ENCODE peak calls at places on chromosomes 12 and 14, in five cellular contexts. One of them, this sample, is unnamed. For H3K9me3, the result is how much of the 10 kb centered on the place peaks cover.

GRCh38 chr12:109247831-109248654 is 61.0 kb downstream of the FOXN4 start:
- DNase-seq in left ventricle myocardium inferior: no peak
- DNase-seq in hepatocyte: peak
- DNase-seq in H9: no peak
- DNase-seq in right atrium auricular region: no peak
- DNase-seq in this sample: no peak

GRCh38 chr12:51793201-51793600 is 55.3 kb downstream of the FIGNL2 start:
- DNase-seq in left ventricle myocardium inferior: no peak
- DNase-seq in hepatocyte: no peak
- DNase-seq in H9: no peak
- DNase-seq in right atrium auricular region: no peak
- DNase-seq in this sample: no peak

GRCh38 chr14:100296106-100296651 is 10.1 kb downstream of the SLC25A29 start:
- DNase-seq in left ventricle myocardium inferior: no peak
- DNase-seq in hepatocyte: no peak
- DNase-seq in H9: no peak
- DNase-seq in right atrium auricular region: no peak
- DNase-seq in this sample: peak

GRCh38 chr12:93979189-93979588 is 169.2 kb upstream of the PLXNC1 start:
- DNase-seq in left ventricle myocardium inferior: no peak
- DNase-seq in hepatocyte: peak
- DNase-seq in H9: no peak
- DNase-seq in right atrium auricular region: no peak
- DNase-seq in this sample: no peak

GRCh38 chr12:89236237-89236636 is 116.1 kb downstream of the DUSP6 start:
- DNase-seq in left ventricle myocardium inferior: no peak
- DNase-seq in hepatocyte: no peak
- DNase-seq in H9: no peak
- DNase-seq in right atrium auricular region: no peak
- DNase-seq in this sample: no peak

GRCh38 chr14:89959853-89960493 is 4.2 kb downstream of the TDP1 start:
- DNase-seq in left ventricle myocardium inferior: no peak
- DNase-seq in hepatocyte: no peak
- DNase-seq in H9: no peak
- DNase-seq in right atrium auricular region: no peak
- DNase-seq in this sample: no peak

GRCh38 chr14:105279642-105280361 is 21.0 kb downstream of the BRF1 start:
- DNase-seq in left ventricle myocardium inferior: no peak
- DNase-seq in hepatocyte: no peak
- DNase-seq in H9: no peak
- DNase-seq in right atrium auricular region: no peak
- DNase-seq in this sample: no peak

GRCh38 chr14:69990319-69990718 is 111.1 kb downstream of the SMOC1 start:
- DNase-seq in left ventricle myocardium inferior: no peak
- DNase-seq in hepatocyte: no peak
- DNase-seq in H9: no peak
- DNase-seq in right atrium auricular region: no peak
- DNase-seq in this sample: no peak

GRCh38 chr14:94770251-94770749 is 387 bp upstream of the GSC start:
- DNase-seq in left ventricle myocardium inferior: no peak
- DNase-seq in hepatocyte: no peak
- DNase-seq in H9: no peak
- DNase-seq in right atrium auricular region: no peak
- DNase-seq in this sample: no peak

GRCh38 chr14:55351111-55351510 is 60.5 kb downstream of the ATG14 start:
- DNase-seq in left ventricle myocardium inferior: no peak
- DNase-seq in hepatocyte: no peak
- DNase-seq in H9: no peak
- DNase-seq in right atrium auricular region: no peak
- DNase-seq in this sample: no peak

GRCh38 chr12:92224685-92225331 is 79.2 kb upstream of the BTG1 start:
- DNase-seq in left ventricle myocardium inferior: no peak
- DNase-seq in hepatocyte: peak
- DNase-seq in H9: no peak
- DNase-seq in right atrium auricular region: no peak
- DNase-seq in this sample: no peak

GRCh38 chr12:133203344-133204263 is 22.3 kb downstream of the ZNF268 start:
- DNase-seq in left ventricle myocardium inferior: no peak
- DNase-seq in hepatocyte: no peak
- DNase-seq in H9: no peak
- DNase-seq in right atrium auricular region: no peak
- DNase-seq in this sample: no peak
- H3K9me3 ChIP-seq in left ventricle myocardium inferior: half or more
- H3K9me3 ChIP-seq in hepatocyte: half or more
- H3K9me3 ChIP-seq in H9: half or more
- H3K9me3 ChIP-seq in right atrium auricular region: half or more
- H3K9me3 ChIP-seq in this sample: under half

DNA sequence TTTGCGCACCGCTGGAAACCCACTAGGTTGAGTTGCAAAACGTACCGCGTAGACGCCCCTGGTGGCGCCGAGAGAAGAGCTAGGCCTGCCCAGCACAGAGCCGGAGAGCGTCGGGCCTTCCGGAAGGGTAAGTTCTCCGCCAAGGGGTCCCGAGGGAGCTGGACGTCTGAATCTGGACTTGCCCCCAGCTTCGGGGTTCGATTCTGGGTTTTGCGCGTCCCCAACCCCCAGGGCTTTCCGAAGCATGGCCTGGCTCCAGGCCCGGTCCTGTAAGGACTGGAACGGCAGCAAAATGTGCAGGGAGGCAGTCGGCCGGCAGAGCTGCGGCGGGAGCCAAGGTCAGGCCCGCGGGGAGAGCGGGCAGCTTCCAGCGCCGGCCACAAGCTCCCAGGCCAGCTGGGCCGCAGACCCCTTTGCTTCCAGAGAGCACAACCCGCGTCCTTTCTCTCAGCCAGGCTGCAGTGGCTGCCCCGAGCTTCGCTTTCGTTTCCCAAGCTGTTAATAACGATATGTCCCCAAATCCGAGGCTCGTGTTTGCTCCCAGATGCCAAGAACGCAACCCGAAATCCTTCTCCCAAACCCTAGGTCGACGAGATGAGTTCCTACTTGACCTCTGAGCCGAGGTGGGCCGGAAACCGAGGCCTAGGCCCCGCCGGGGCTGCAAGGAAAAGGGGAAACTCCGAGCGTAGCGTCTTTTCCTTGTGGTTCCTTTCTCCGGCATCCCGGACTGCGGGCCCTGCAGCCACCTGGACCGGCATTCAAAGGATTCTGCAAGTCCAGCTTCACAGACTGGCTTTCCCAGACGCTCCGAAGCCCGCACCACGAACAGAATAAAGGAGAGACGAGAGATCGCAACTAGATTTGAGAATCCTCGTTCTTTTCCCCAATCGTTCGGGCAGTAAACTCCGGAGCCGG is 3.2 kb upstream of the TBX5 start:
- DNase-seq in left ventricle myocardium inferior: peak
- DNase-seq in hepatocyte: no peak
- DNase-seq in H9: peak
- DNase-seq in right atrium auricular region: peak
- DNase-seq in this sample: no peak
- H3K9me3 ChIP-seq in left ventricle myocardium inferior: under half
- H3K9me3 ChIP-seq in hepatocyte: under half
- H3K9me3 ChIP-seq in H9: under half
- H3K9me3 ChIP-seq in right atrium auricular region: under half
- H3K9me3 ChIP-seq in this sample: under half

GRCh38 chr12:34598352-34598827 is 576.1 kb downstream of the ALG10 start:
- DNase-seq in left ventricle myocardium inferior: no peak
- DNase-seq in hepatocyte: no peak
- DNase-seq in H9: no peak
- DNase-seq in right atrium auricular region: peak
- DNase-seq in this sample: no peak
- H3K9me3 ChIP-seq in left ventricle myocardium inferior: half or more
- H3K9me3 ChIP-seq in hepatocyte: under half
- H3K9me3 ChIP-seq in H9: half or more
- H3K9me3 ChIP-seq in right atrium auricular region: under half
- H3K9me3 ChIP-seq in this sample: under half

DNA sequence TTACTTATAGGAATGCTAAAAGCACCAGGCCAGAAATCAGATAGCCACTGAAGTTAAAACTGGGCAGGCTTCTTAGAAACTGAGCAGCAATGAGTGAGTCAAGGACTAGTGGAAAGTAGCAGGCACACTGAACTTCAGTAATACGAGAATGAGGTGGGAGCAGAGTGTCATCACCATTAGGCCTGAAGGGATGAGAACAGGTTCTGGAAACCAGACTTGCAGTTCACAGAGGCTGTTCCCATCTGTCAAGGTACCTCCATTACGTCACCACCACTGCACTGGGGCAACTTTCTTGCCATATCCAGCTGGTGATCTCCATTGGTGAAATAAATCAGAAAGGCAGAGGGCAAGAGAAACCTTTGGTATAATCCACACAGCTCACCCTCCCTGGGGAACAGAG is 15.6 kb downstream of the ZNF10 start:
- DNase-seq in left ventricle myocardium inferior: no peak
- DNase-seq in hepatocyte: no peak
- DNase-seq in H9: no peak
- DNase-seq in right atrium auricular region: no peak
- DNase-seq in this sample: no peak
- H3K9me3 ChIP-seq in left ventricle myocardium inferior: half or more
- H3K9me3 ChIP-seq in hepatocyte: under half
- H3K9me3 ChIP-seq in H9: under half
- H3K9me3 ChIP-seq in right atrium auricular region: under half
- H3K9me3 ChIP-seq in this sample: under half

GRCh38 chr14:75595211-75595610 is 16.8 kb downstream of the FLVCR2 start:
- DNase-seq in left ventricle myocardium inferior: no peak
- DNase-seq in hepatocyte: no peak
- DNase-seq in H9: no peak
- DNase-seq in right atrium auricular region: no peak
- DNase-seq in this sample: no peak
- H3K9me3 ChIP-seq in left ventricle myocardium inferior: under half
- H3K9me3 ChIP-seq in hepatocyte: under half
- H3K9me3 ChIP-seq in H9: under half
- H3K9me3 ChIP-seq in right atrium auricular region: under half
- H3K9me3 ChIP-seq in this sample: under half

This sample was measured in aorta.